ENCODE peak calls at places on chromosomes 12 and 14, in six cellular contexts. O is IMR-90, U is neuronal stem cell, D is mesendoderm, J is H1, M is mesenchymal stem cell. X is an unnamed sample.

GRCh38 chr14:92680781-92681650 is 67.4 kb downstream of the LGMN start:
- DNase-seq in O (peak; percentile 71), U (peak; percentile 62), D (peak; percentile 83), J (peak; percentile 50), M (peak; percentile 77), X (peak; percentile 67)

GRCh38 chr14:101869217-101869616 is 95.2 kb upstream of the DYNC1H1 start:
- DNase-seq in O (no peak), U (no peak), D (no peak), J (no peak), M (no peak), X (no peak)

GRCh38 chr12:57215668-57216013 is 953 bp upstream of the NXPH4 start:
- DNase-seq in O (peak; percentile 30), U (no peak), D (peak; percentile 38), J (no peak), M (peak; percentile 42), X (no peak)

GRCh38 chr12:8697476-8698131 is at the start of gene RIMKLB:
- DNase-seq in O (peak; percentile 57), U (peak; percentile 85), D (peak; percentile 92), J (no peak), M (peak; percentile 81), X (peak; percentile 68)

GRCh38 chr12:53079226-53080117 is at the start of gene SPRYD3:
- DNase-seq in O (peak; percentile 96), U (peak; percentile 99), D (peak; percentile 97), J (peak; percentile 94), M (peak; percentile 98), X (peak; percentile 98)

GRCh38 chr12:112294793-112295192 is 87.4 kb downstream of the HECTD4 start:
- DNase-seq in O (peak; percentile 51), U (no peak), D (no peak), J (no peak), M (peak; percentile 28), X (peak; percentile 1)

GRCh38 chr14:60800409-60800808 is 65.8 kb downstream of the MNAT1 start:
- DNase-seq in O (no peak), U (no peak), D (no peak), J (no peak), M (no peak), X (no peak)

GRCh38 chr12:127820846-127821245 is 446.1 kb upstream of the TMEM132C start:
- DNase-seq in O (no peak), U (no peak), D (no peak), J (no peak), M (no peak), X (no peak)

GRCh38 chr12:11630046-11630706 is 19.3 kb upstream of the ETV6 start:
- DNase-seq in O (no peak), U (no peak), D (no peak), J (no peak), M (no peak), X (no peak)

GRCh38 chr14:31934767-31935266 is 142.3 kb upstream of the ARHGAP5 start:
- DNase-seq in O (peak; percentile 41), U (no peak), D (peak; percentile 89), J (no peak), M (peak; percentile 73), X (peak; percentile 47)

GRCh38 chr14:39731912-39732311 is 299.7 kb upstream of the FBXO33 start:
- DNase-seq in O (no peak), U (no peak), D (peak; percentile 53), J (no peak), M (no peak), X (peak; percentile 30)

GRCh38 chr12:41907036-41907435 is 237.6 kb downstream of the GXYLT1 start:
- DNase-seq in O (no peak), U (no peak), D (no peak), J (no peak), M (no peak), X (no peak)

DNA sequence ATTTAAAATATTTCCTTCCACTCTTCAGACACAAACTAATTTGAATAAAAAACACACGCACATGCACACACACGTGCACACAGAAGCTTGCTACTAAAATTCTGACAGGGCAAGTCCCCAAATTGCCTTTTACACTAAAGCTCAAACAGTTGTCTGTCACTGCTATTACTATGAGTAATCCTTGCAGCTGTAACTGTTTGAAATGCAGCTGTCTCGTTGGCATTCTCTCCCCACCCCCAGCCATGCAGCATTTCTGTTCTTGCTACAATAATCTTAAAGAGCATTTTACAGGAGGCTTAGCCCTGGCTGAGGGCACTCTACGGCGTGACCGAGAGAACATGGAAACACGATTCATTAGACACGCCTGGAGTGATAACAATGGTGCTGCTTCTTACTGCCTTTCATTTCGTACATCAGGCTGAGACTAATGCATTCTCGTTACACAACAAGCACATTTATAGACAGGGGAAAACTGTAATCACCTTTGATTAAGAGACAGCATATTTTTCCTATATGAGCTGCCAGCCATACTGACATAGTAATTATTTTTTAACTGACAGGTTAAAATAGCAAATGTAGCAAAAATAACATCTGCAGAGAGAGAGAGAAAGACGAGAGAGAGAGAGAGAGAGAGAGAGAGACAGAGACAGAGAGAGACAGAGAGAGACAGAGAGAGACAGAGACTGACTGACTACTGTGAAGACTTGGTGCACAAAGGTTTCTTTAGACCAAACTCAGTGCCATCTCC is 153.8 kb downstream of the MED13L start:
- DNase-seq in O (peak; percentile 66), U (peak; percentile 71), D (peak; percentile 65), J (no peak), M (peak; percentile 78), X (peak; percentile 81)
- H2BK5ac ChIP-seq in O (peak overlapping the region; percentile 57), U (no peak overlapping the region), D (no peak overlapping the region), J (no peak overlapping the region), M (no peak overlapping the region), X (no peak overlapping the region)

DNA sequence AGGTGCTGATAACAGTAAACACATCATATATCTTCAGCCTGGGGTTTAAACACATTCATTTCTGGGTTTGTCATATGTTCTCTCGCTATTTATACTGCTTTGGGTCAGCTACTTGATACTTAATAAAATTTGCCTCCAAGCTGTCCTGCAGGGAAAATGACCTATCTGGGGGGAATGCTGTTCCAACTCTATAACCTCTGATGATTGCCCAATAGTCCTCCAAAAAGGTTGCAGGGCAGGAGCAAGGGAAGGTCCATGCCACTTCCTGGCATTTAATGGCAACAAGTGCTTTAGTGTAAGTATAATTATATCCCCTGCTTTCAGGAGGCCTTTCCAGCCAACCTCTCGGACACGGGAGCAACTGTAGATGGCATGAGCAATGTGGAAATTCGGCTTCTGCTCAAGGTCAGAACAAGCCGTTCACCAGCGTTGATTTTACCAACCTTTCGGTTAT is 198.0 kb upstream of the EEA1 start:
- DNase-seq in O (no peak), U (no peak), D (no peak), J (no peak), M (no peak), X (peak; percentile 68)
- H3K4me3 ChIP-seq in O (no peak overlapping the region), U (no peak overlapping the region), D (no peak overlapping the region), J (no peak overlapping the region), M (no peak overlapping the region), X (no peak overlapping the region)

GRCh38 chr12:2191534-2192153 is 138.9 kb downstream of the CACNA1C start:
- DNase-seq in O (no peak), U (no peak), D (no peak), J (no peak), M (no peak), X (no peak)
- H3K23ac ChIP-seq in O (peak overlapping the region; percentile 25), U (peak overlapping the region; percentile 58), D (no peak overlapping the region), J (peak overlapping the region; percentile 85), M (no peak overlapping the region), X (peak overlapping the region; percentile 2)

DNA sequence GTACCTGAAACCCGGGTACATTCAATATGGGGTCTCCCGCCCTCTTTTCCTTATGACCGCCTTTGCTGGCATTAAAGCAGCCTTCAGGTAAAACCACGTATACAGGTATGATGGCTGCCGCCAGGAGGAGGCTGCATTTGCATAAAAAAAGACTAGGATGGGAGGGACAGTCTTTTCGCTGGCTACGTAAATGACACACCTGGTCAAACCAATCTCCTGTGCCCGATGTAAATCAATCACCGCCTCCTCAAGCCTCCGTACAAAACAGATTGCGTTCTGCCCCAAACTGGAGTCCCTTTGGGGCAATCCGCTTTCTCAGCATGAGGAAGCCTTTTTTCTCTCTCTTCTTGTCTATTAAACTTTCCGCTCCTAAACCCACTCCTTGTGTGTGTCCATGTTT is 8.1 kb upstream of the ALDH1L2 start:
- DNase-seq in O (no peak), U (no peak), D (peak; percentile 84), J (peak; percentile 89), M (no peak), X (peak; percentile 61)
- H2BK5ac ChIP-seq in O (no peak overlapping the region), U (no peak overlapping the region), D (no peak overlapping the region), J (peak overlapping the region; percentile 87), M (no peak overlapping the region), X (no peak overlapping the region)

X was measured in trophoblast cell.